ENCODE peak calls at places on chromosomes 13 and 19, in seven cellular contexts. M is central memory CD8-positive, alpha-beta T cell; P is activated CD8-positive, alpha-beta memory T cell treated with anti-CD3 and anti-CD28 coated beads, Interleukin-2, amount 10 ng/mL, durations not matched to agents 7 days and 5 days; W is A549; Q is natural killer cell; U is activated T-helper 17 cell treated with anti-CD3 and anti-CD28 coated beads, Interleukin-2, amount 50 U/mL, for 72 hours; L is left cardiac atrium. A is an unnamed sample.
A peak's percentile ranks its signal among the peaks of the same experiment; 100 is the strongest.

GRCh38 chr19:47729468-47729798 is 15.9 kb upstream of the NOP53 start:
- ATAC-seq in U (peak; percentile 79), W (peak; percentile 91), Q (no peak), P (peak; percentile 44), M (no peak), L (peak; percentile 74), A (peak; percentile 92)

GRCh38 chr13:60410299-60410698 is 13.3 kb downstream of the TDRD3 start:
- ATAC-seq in U (peak; percentile 68), L (no peak), P (no peak), M (no peak), Q (no peak), W (no peak), A (no peak)

GRCh38 chr13:34899888-34900287 is 42.2 kb upstream of the NBEA start:
- ATAC-seq in Q (no peak), W (no peak), U (no peak), M (no peak), L (no peak), P (no peak), A (no peak)

GRCh38 chr19:49528211-49528771 is 488 bp downstream of the RCN3 start:
- ATAC-seq in P (no peak), U (no peak), M (no peak), Q (no peak), W (no peak), L (peak; percentile 15), A (peak; percentile 3)

GRCh38 chr19:55340144-55340783 is 588 bp downstream of the KMT5C start:
- ATAC-seq in U (no peak), W (no peak), L (no peak), Q (peak; percentile 1), P (no peak), M (no peak), A (no peak)

GRCh38 chr13:33129886-33130285 is 113.7 kb downstream of the KL start:
- ATAC-seq in U (no peak), P (no peak), M (no peak), Q (no peak), L (no peak), W (no peak), A (no peak)

GRCh38 chr19:5707576-5708575 is 12.1 kb downstream of the LONP1 start:
- ATAC-seq in Q (no peak), W (no peak), L (no peak), P (no peak), M (no peak), U (peak; percentile 28), A (no peak)

GRCh38 chr19:55117063-55117635 is 288 bp downstream of the PPP1R12C start:
- ATAC-seq in Q (peak; percentile 22), L (no peak), P (peak; percentile 17), W (peak; percentile 14), M (peak; percentile 33), U (peak; percentile 8), A (peak; percentile 0)

GRCh38 chr19:50384685-50385535 is 763 bp downstream of the POLD1 start:
- ATAC-seq in W (peak; percentile 3), Q (no peak), U (no peak), P (no peak), M (peak; percentile 0), L (no peak), A (no peak)

GRCh38 chr13:24307211-24308067 is 1.9 kb upstream of the C1QTNF9 start:
- ATAC-seq in L (peak; percentile 60), W (no peak), P (no peak), M (no peak), U (no peak), Q (no peak), A (no peak)

GRCh38 chr19:58338825-58339558 is 12.2 kb downstream of the ZSCAN22 start:
- ATAC-seq in Q (no peak), L (peak; percentile 12), W (no peak), M (no peak), U (no peak), P (no peak), A (no peak)